ENCODE peak calls at places on chromosomes 16 and 17, in five cellular contexts. M is H1, W is neuronal stem cell, Z is H9, D is mesenchymal stem cell. Y is an unnamed sample.

GRCh38 chr16:88445583-88445960 is 7.5 kb upstream of the ZFPM1 start:
- DNase-seq in M (no peak), W (no peak), Z (no peak), D (no peak), Y (no peak)

GRCh38 chr17:65013613-65014391 is 42.7 kb downstream of the GNA13 start:
- DNase-seq in M (no peak), W (no peak), Z (no peak), D (peak; percentile 88), Y (peak; percentile 81)

GRCh38 chr16:88815227-88815626 is 3.5 kb upstream of the APRT start:
- DNase-seq in M (no peak), W (no peak), Z (no peak), D (no peak), Y (no peak)

GRCh38 chr17:39635614-39636176 is 1.2 kb upstream of the STARD3 start:
- DNase-seq in M (no peak), W (no peak), Z (no peak), D (no peak), Y (no peak)

GRCh38 chr16:4847774-4848587 is 700 bp downstream of the UBN1 start:
- DNase-seq in M (no peak), W (peak; percentile 6), Z (peak; percentile 38), D (peak; percentile 84), Y (peak; percentile 71)

GRCh38 chr17:57305329-57305728 is 49.0 kb downstream of the MSI2 start:
- DNase-seq in M (no peak), W (no peak), Z (no peak), D (no peak), Y (no peak)

GRCh38 chr17:39225974-39226683 is 384 bp upstream of the STAC2 start:
- DNase-seq in M (peak; percentile 98), W (peak; percentile 91), Z (peak; percentile 100), D (peak; percentile 50), Y (no peak)

GRCh38 chr17:33390479-33391027 is 97.5 kb upstream of the ASIC2 start:
- DNase-seq in M (no peak), W (no peak), Z (no peak), D (peak; percentile 99), Y (peak; percentile 66)

GRCh38 chr17:57915980-57916757 is 39.0 kb downstream of the CUEDC1 start:
- DNase-seq in M (peak; percentile 72), W (peak; percentile 94), Z (peak; percentile 89), D (no peak), Y (no peak)

GRCh38 chr17:73773702-73774101 is 129.5 kb upstream of the SDK2 start:
- DNase-seq in M (no peak), W (no peak), Z (no peak), D (no peak), Y (no peak)

GRCh38 chr17:59372138-59372751 is 40.8 kb downstream of the YPEL2 start:
- DNase-seq in M (no peak), W (no peak), Z (no peak), D (peak; percentile 96), Y (peak; percentile 28)

GRCh38 chr17:29514792-29515191 is 52.0 kb downstream of the ABHD15 start:
- DNase-seq in M (no peak), W (no peak), Z (no peak), D (no peak), Y (no peak)

GRCh38 chr17:15169676-15170075 is 95.5 kb downstream of the PMP22 start:
- DNase-seq in M (no peak), W (no peak), Z (no peak), D (peak; percentile 65), Y (no peak)

GRCh38 chr17:40035162-40035559 is 19.0 kb downstream of the MED24 start:
- DNase-seq in M (peak; percentile 91), W (peak; percentile 61), Z (peak; percentile 91), D (peak; percentile 63), Y (no peak)

GRCh38 chr17:12765544-12765943 is 23.8 kb upstream of the ARHGAP44 start:
- DNase-seq in M (no peak), W (no peak), Z (no peak), D (peak; percentile 77), Y (peak; percentile 9)

GRCh38 chr16:2856061-2856670 is 1.8 kb downstream of the PRSS22 start:
- DNase-seq in M (peak; percentile 90), W (no peak), Z (peak; percentile 80), D (no peak), Y (peak; percentile 60)

GRCh38 chr17:65370669-65371126 is 190.8 kb downstream of the AXIN2 start:
- DNase-seq in M (no peak), W (no peak), Z (no peak), D (no peak), Y (no peak)

GRCh38 chr16:50402298-50402895 is 33.6 kb upstream of the BRD7 start:
- DNase-seq in M (no peak), W (no peak), Z (no peak), D (no peak), Y (no peak)

GRCh38 chr17:32503251-32504165 is 16.7 kb downstream of the CDK5R1 start:
- DNase-seq in M (no peak), W (no peak), Z (no peak), D (peak; percentile 68), Y (no peak)

GRCh38 chr17:45745843-45746494 is 38.2 kb upstream of the CRHR1 start:
- DNase-seq in M (no peak), W (no peak), Z (peak; percentile 64), D (no peak), Y (no peak)

GRCh38 chr17:46194393-46195216 is 1.4 kb upstream of the KANSL1 start:
- DNase-seq in M (no peak), W (no peak), Z (no peak), D (peak; percentile 77), Y (no peak)

GRCh38 chr16:26598061-26598460 is 468.7 kb upstream of the C16orf82 start:
- DNase-seq in M (no peak), W (no peak), Z (no peak), D (no peak), Y (no peak)

GRCh38 chr16:88315543-88316105 is 67.1 kb upstream of the ZNF469 start:
- DNase-seq in M (no peak), W (no peak), Z (no peak), D (peak; percentile 77), Y (no peak)

GRCh38 chr17:71284032-71284755 is 836.6 kb upstream of the SOX9 start:
- DNase-seq in M (no peak), W (no peak), Z (no peak), D (no peak), Y (no peak)

DNA sequence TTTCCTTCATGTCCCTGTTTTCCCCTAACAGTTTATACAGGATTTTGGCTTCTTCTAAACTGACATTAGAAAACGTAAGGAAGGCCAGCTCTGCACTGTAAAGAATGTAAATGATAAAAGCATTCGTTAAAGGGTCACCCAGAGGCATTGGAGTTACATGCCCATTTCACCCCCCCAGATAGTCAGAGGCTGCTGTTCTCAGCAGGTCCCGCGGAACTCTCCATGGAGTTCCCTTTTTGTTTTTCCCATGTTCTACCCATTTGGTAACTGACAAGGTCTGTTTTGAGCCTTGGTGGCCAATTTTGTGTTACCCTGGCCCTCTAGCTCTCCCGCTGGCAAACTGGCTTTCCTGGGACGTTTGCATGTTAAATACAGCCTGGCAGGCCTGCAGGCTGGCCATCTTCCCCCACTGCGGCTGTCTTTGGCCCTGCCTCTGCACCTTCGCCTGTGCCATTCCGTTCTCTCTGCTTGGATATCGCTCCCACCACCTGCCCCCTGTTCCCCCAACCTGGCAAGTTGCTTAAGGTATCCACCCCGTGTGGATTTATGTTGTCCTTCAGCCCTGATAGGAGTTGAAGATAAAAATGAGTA is 49.7 kb downstream of the EPN2 start:
- DNase-seq in M (no peak), W (no peak), Z (no peak), D (no peak), Y (no peak)
- H3K4me1 ChIP-seq in M (peaks cover 8% of the 10 kb centered on the region), W (peaks cover 16% of the 10 kb centered on the region), Z (peaks cover 5% of the 10 kb centered on the region), D (peaks cover 40% of the 10 kb centered on the region), Y (peaks cover 43% of the 10 kb centered on the region)

GRCh38 chr16:73912311-73912710 is 384.3 kb upstream of the PSMD7 start:
- DNase-seq in M (no peak), W (no peak), Z (no peak), D (no peak), Y (no peak)

GRCh38 chr16:73921295-73921694 is 375.3 kb upstream of the PSMD7 start:
- DNase-seq in M (no peak), W (no peak), Z (no peak), D (no peak), Y (peak; percentile 0)

GRCh38 chr16:73916839-73917594 is 379.6 kb upstream of the PSMD7 start:
- DNase-seq in M (no peak), W (no peak), Z (no peak), D (no peak), Y (no peak)

GRCh38 chr16:73912850-73913249 is 383.8 kb upstream of the PSMD7 start:
- DNase-seq in M (no peak), W (no peak), Z (no peak), D (no peak), Y (no peak)

GRCh38 chr16:73915939-73916451 is 380.6 kb upstream of the PSMD7 start:
- DNase-seq in M (no peak), W (no peak), Z (no peak), D (no peak), Y (no peak)
- H2BK12ac ChIP-seq in M (no peak overlapping the region), W (no peak overlapping the region), Z (no peak overlapping the region), D (no peak overlapping the region), Y (no peak overlapping the region)

DNA sequence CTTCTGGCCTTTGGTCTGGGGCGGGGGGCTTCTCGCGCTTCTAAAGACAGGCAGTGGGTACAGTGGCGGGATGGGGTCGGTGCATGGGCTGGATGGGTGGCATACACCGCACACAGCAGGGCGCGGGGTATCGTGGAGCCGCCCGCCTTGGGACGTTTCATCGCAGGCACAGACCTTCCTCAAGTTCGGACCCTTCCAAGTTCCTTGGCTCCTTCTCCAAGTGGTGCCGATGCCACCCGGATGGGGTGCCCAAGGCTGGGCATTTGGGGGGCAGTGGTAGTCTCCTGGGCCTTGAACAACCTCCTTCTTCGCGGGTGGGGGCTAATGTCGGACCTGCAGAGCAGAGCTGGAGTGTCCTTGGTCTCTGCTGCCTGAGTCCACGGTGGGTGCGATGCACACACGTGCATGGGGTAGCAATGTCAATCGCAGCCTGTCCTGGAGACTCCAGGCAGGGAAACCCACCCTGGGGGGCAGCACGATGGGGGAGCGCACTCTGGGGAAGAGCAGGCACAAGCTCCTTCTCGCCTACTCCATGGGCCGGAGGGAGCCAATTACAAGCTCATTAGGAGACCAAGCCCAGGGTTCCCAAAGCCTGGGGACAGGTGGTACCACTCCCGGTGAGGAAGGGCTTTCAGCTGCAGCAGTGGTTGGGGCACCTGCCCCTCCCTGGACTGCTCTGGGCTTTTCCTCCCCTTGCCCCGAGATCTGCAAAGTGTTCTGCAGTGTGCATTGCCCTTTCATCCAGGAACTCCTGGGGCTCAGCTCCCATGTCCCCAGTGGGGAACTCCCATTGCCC is 721 bp upstream of the MTSS2 start:
- DNase-seq in M (no peak), W (no peak), Z (no peak), D (no peak), Y (no peak)
- H3K4me1 ChIP-seq in M (peaks cover 10% of the 10 kb centered on the region), W (peaks cover 31% of the 10 kb centered on the region), Z (peaks cover 6% of the 10 kb centered on the region), D (peaks cover 64% of the 10 kb centered on the region), Y (peaks cover 51% of the 10 kb centered on the region)

DNA sequence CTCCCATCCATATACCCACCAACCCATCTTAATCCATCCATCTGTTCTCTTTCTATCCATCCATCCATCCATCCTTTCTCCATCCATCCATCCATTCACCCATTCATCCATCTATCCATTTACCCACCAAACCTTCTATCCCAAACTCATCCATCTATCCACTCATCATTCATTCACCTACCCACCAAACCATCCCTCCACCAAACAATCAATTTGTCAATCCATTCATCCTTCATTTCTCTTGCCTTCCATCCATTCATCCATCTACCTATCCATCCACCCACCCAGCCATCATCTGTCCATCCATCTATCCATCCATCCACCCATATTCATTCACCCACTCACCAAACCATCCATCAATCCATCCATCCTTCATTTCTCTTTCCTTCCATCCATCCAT is 44.6 kb upstream of the CIBAR2 start:
- DNase-seq in M (no peak), W (no peak), Z (no peak), D (no peak), Y (no peak)
- H2BK12ac ChIP-seq in M (no peak overlapping the region), W (no peak overlapping the region), Z (no peak overlapping the region), D (peak overlapping the region; percentile 37), Y (no peak overlapping the region)

Y was measured in trophoblast cell.